ENCODE peak calls at places on chromosomes 7 and 10, in nine cellular contexts. Q, E, R, A, T, W, Y, O and K are unnamed samples.

GRCh38 chr7:44259547-44260457 is 59.0 kb downstream of the YKT6 start:
- DNase-seq in Q (peak), E (peak), R (peak), A (no peak), T (no peak), W (peak), Y (no peak), O (no peak), K (peak)

GRCh38 chr7:41870505-41871138 is 167.7 kb upstream of the INHBA start:
- DNase-seq in Q (peak), E (no peak), R (no peak), A (no peak), T (no peak), W (no peak), Y (no peak), O (no peak), K (no peak)

GRCh38 chr10:36324831-36325230 is 682.7 kb upstream of the FZD8 start:
- DNase-seq in Q (no peak), E (no peak), R (no peak), A (no peak), T (no peak), W (no peak), Y (no peak), O (no peak), K (no peak)

GRCh38 chr7:71131256-71131752 is 640 bp upstream of the GALNT17 start:
- DNase-seq in Q (peak), E (peak), R (peak), A (no peak), T (peak), W (peak), Y (no peak), O (peak), K (no peak)

GRCh38 chr7:122887198-122887597 is 938 bp upstream of the CADPS2 start:
- DNase-seq in Q (peak), E (peak), R (peak), A (no peak), T (peak), W (peak), Y (no peak), O (peak), K (peak)

GRCh38 chr7:126937196-126937595 is 315.5 kb downstream of the GRM8 start:
- DNase-seq in Q (no peak), E (no peak), R (no peak), A (no peak), T (no peak), W (no peak), Y (no peak), O (no peak), K (no peak)

GRCh38 chr7:64869121-64869725 is 33.9 kb upstream of the ZNF273 start:
- DNase-seq in Q (no peak), E (no peak), R (no peak), A (no peak), T (no peak), W (no peak), Y (no peak), O (no peak), K (no peak)

GRCh38 chr7:22854158-22855048 is 31.8 kb upstream of the TOMM7 start:
- DNase-seq in Q (peak), E (peak), R (peak), A (peak), T (no peak), W (peak), Y (peak), O (peak), K (peak)

GRCh38 chr10:70557086-70557845 is 45.3 kb downstream of the PRF1 start:
- DNase-seq in Q (no peak), E (peak), R (no peak), A (no peak), T (no peak), W (no peak), Y (no peak), O (no peak), K (no peak)

GRCh38 chr7:78264105-78264504 is 465.5 kb downstream of the PHTF2 start:
- DNase-seq in Q (no peak), E (no peak), R (no peak), A (no peak), T (no peak), W (no peak), Y (peak), O (peak), K (no peak)

GRCh38 chr10:34854147-34854601 is 39.1 kb upstream of the PARD3 start:
- DNase-seq in Q (peak), E (no peak), R (no peak), A (no peak), T (no peak), W (peak), Y (no peak), O (no peak), K (no peak)

GRCh38 chr10:63630928-63631685 is 109.9 kb downstream of the REEP3 start:
- DNase-seq in Q (peak), E (no peak), R (no peak), A (no peak), T (no peak), W (peak), Y (no peak), O (no peak), K (no peak)

GRCh38 chr10:60044221-60044620 is 137.9 kb upstream of the CCDC6 start:
- DNase-seq in Q (peak), E (no peak), R (no peak), A (no peak), T (no peak), W (no peak), Y (no peak), O (no peak), K (no peak)

GRCh38 chr10:67438605-67439258 is 257.3 kb downstream of the CTNNA3 start:
- DNase-seq in Q (no peak), E (no peak), R (no peak), A (no peak), T (peak), W (no peak), Y (no peak), O (no peak), K (no peak)

GRCh38 chr7:110921478-110922210 is 169.3 kb upstream of the LRRN3 start:
- DNase-seq in Q (peak), E (no peak), R (no peak), A (no peak), T (no peak), W (no peak), Y (no peak), O (no peak), K (no peak)

GRCh38 chr7:87147500-87147899 is 4.8 kb upstream of the DMTF1 start:
- DNase-seq in Q (no peak), E (no peak), R (no peak), A (no peak), T (no peak), W (no peak), Y (no peak), O (peak), K (no peak)

GRCh38 chr7:87146740-87147386 is 5.4 kb upstream of the DMTF1 start:
- DNase-seq in Q (no peak), E (peak), R (no peak), A (no peak), T (peak), W (no peak), Y (no peak), O (peak), K (no peak)

GRCh38 chr7:87140271-87140748 is 11.9 kb upstream of the DMTF1 start:
- DNase-seq in Q (no peak), E (no peak), R (no peak), A (no peak), T (no peak), W (no peak), Y (no peak), O (peak), K (no peak)

GRCh38 chr7:87148332-87148955 is 3.8 kb upstream of the DMTF1 start:
- DNase-seq in Q (peak), E (no peak), R (no peak), A (no peak), T (no peak), W (no peak), Y (peak), O (peak), K (no peak)

GRCh38 chr7:87144173-87144657 is 8.0 kb upstream of the DMTF1 start:
- DNase-seq in Q (no peak), E (no peak), R (no peak), A (no peak), T (no peak), W (no peak), Y (peak), O (no peak), K (no peak)
- H3K27ac ChIP-seq in Q (no peak), E (no peak), R (no peak), A (no peak), T (no peak), W (no peak), Y (peak), O (no peak), K (no peak)

DNA sequence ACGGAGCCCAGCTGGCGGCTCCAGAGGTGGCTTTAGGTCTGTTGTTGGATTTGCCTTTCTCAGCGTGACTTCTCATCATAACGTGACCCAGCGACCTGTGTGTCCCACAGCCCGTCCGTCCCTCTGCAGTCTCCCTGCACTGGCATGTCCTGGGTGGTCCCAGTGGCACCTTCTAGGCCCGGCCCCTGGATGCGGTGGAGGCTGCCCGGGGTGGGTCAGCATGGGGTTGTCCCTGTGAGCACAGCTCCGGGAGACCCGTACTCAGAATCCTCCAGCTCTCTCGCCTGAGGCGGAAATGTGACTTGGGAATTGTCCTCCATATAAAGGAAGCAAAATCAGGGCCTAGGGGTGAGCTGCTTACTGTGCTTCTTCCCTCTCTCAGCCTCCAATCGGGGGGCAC is 25.6 kb upstream of the AP5Z1 start:
- DNase-seq in Q (no peak), E (no peak), R (no peak), A (no peak), T (no peak), W (no peak), Y (no peak), O (no peak), K (no peak)
- H3K27ac ChIP-seq in Q (no peak), E (no peak), R (peak), A (no peak), T (no peak), W (no peak), Y (no peak), O (no peak), K (no peak)

GRCh38 chr10:127972958-127973357 is 66.1 kb downstream of the PTPRE start:
- DNase-seq in Q (no peak), E (no peak), R (no peak), A (no peak), T (no peak), W (no peak), Y (no peak), O (no peak), K (no peak)

GRCh38 chr10:127976286-127976685 is 69.4 kb downstream of the PTPRE start:
- DNase-seq in Q (peak), E (no peak), R (no peak), A (no peak), T (peak), W (no peak), Y (no peak), O (no peak), K (no peak)

GRCh38 chr10:127974911-127975310 is 68.0 kb downstream of the PTPRE start:
- DNase-seq in Q (no peak), E (no peak), R (no peak), A (no peak), T (no peak), W (no peak), Y (no peak), O (no peak), K (no peak)

GRCh38 chr10:127971973-127972615 is 65.2 kb downstream of the PTPRE start:
- DNase-seq in Q (no peak), E (no peak), R (no peak), A (no peak), T (no peak), W (no peak), Y (no peak), O (no peak), K (no peak)

GRCh38 chr10:127973810-127974311 is 67.0 kb downstream of the PTPRE start:
- DNase-seq in Q (no peak), E (no peak), R (no peak), A (no peak), T (peak), W (no peak), Y (no peak), O (peak), K (no peak)
- H3K27ac ChIP-seq in Q (no peak), E (no peak), R (no peak), A (no peak), T (no peak), W (no peak), Y (no peak), O (no peak), K (no peak)

DNA sequence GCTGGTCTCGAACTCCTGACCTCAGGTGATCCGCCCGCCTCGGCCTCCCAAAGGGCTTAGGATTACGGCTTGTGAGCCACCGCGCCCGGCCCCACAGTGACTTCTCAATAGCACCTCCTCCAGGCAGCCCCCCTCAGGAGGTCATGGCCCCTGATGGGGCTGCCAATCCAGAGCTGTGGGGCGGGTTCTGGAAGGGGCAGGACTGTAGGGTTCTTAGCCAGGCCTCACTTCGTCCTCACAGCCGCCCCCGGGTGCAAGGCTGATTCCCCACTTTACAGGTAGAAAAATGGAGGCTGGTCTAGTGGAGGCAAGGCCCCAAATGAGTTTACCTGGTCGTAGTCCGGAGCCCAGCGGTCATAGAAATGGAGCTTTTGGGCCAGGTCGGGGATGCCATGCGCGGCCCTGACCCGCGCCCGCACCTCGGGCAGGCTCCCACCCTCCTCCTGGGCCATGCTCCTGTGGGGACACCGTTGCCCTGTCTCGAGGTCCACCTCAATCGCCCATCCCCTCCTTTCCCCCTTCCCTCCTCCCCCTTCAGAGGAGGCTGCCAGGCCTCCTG is 548 bp downstream of the METTL27 start:
- DNase-seq in Q (no peak), E (no peak), R (no peak), A (no peak), T (peak), W (no peak), Y (no peak), O (peak), K (no peak)
- H3K27ac ChIP-seq in Q (peak), E (no peak), R (peak), A (no peak), T (peak), W (peak), Y (peak), O (peak), K (peak)

DNA sequence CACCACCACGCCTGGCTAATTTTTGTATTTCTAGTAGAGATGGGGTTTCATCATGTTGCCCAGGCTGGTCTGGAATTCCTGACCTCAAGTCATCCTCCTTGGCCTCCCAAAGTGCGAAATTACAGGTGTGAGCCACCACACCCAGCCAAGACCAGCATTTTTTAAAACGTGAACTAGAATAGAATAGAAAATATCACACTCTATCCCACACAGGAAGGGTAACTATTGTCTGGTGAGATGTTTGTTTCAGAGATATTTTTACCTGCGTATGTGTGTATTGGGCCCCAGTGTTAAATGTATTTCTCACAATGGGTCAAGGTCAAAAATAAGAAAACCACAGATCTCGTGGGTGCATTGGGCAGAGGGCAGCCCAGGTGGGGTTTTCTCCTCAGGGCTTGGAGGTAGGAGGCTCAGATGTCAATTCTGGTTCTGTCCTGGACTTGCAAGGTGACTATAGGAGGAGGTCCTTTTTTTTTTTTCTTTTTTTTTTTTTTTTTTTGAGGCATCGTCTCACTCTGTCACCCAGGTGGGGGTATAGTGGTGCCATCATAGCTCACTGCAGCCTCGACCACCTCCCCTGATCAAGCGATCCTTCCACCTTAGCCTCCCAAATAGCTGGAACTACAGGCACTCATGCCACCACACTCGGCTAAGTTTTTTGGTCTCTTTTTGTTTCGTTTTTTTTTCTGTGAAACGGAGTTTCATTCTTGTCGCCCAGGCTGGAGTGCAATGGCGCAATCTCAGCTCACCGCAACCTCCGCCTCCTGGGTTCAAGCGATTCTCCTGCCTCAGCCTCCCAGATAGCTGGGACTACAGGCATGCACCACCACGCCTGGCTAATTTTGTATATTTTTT is 19.0 kb downstream of the SH2B2 start:
- DNase-seq in Q (no peak), E (no peak), R (no peak), A (no peak), T (no peak), W (no peak), Y (peak), O (no peak), K (no peak)
- H3K27ac ChIP-seq in Q (no peak), E (no peak), R (no peak), A (no peak), T (no peak), W (no peak), Y (peak), O (no peak), K (no peak)

GRCh38 chr10:623477-624311 is 65.8 kb downstream of the DIP2C start:
- DNase-seq in Q (no peak), E (no peak), R (no peak), A (no peak), T (no peak), W (no peak), Y (no peak), O (no peak), K (no peak)
- H3K27ac ChIP-seq in Q (no peak), E (peak), R (peak), A (no peak), T (no peak), W (no peak), Y (no peak), O (no peak), K (no peak)

GRCh38 chr10:31774291-31774900 is 154.2 kb downstream of the ARHGAP12 start:
- DNase-seq in Q (no peak), E (no peak), R (no peak), A (no peak), T (no peak), W (no peak), Y (no peak), O (peak), K (no peak)
- H3K27ac ChIP-seq in Q (no peak), E (no peak), R (no peak), A (no peak), T (no peak), W (no peak), Y (no peak), O (no peak), K (no peak)

GRCh38 chr7:5549096-5549896 is 125.7 kb upstream of the TNRC18 start:
- DNase-seq in Q (peak), E (peak), R (peak), A (no peak), T (no peak), W (no peak), Y (no peak), O (peak), K (peak)

GRCh38 chr7:5552123-5552522 is 128.5 kb upstream of the TNRC18 start:
- DNase-seq in Q (no peak), E (no peak), R (no peak), A (no peak), T (no peak), W (no peak), Y (no peak), O (no peak), K (no peak)

GRCh38 chr7:5550831-5551230 is 127.2 kb upstream of the TNRC18 start:
- DNase-seq in Q (no peak), E (no peak), R (no peak), A (no peak), T (no peak), W (no peak), Y (no peak), O (peak), K (no peak)

GRCh38 chr7:5553298-5553877 is 129.8 kb upstream of the TNRC18 start:
- DNase-seq in Q (peak), E (no peak), R (no peak), A (no peak), T (no peak), W (no peak), Y (no peak), O (no peak), K (no peak)

GRCh38 chr7:5550385-5550784 is 126.8 kb upstream of the TNRC18 start:
- DNase-seq in Q (no peak), E (no peak), R (no peak), A (no peak), T (no peak), W (no peak), Y (no peak), O (no peak), K (no peak)
- H3K27ac ChIP-seq in Q (no peak), E (no peak), R (no peak), A (no peak), T (no peak), W (no peak), Y (no peak), O (no peak), K (peak)

GRCh38 chr10:101013365-101013825 is 13.8 kb downstream of the LZTS2 start:
- DNase-seq in Q (no peak), E (no peak), R (no peak), A (no peak), T (no peak), W (no peak), Y (no peak), O (no peak), K (no peak)
- H3K27ac ChIP-seq in Q (peak), E (no peak), R (peak), A (no peak), T (no peak), W (no peak), Y (no peak), O (no peak), K (peak)